ENCODE peak calls at places on chromosomes 6 and 20, in five cellular contexts. M, F, L, K and P are unnamed samples.

GRCh38 chr6:136405410-136406029 is 115.9 kb upstream of the BCLAF1 start:
- DNase-seq in M (no peak), F (no peak), L (no peak), K (peak), P (no peak)

GRCh38 chr20:49620364-49621240 is 52.7 kb upstream of the PTGIS start:
- DNase-seq in M (no peak), F (no peak), L (no peak), K (no peak), P (peak)

GRCh38 chr20:61584851-61585250 is 332.8 kb downstream of the CDH4 start:
- DNase-seq in M (no peak), F (no peak), L (no peak), K (no peak), P (no peak)

GRCh38 chr6:45545416-45545815 is 167.7 kb upstream of the SUPT3H start:
- DNase-seq in M (no peak), F (no peak), L (no peak), K (no peak), P (no peak)

GRCh38 chr20:50586531-50587232 is 76.5 kb downstream of the PTPN1 start:
- DNase-seq in M (no peak), F (no peak), L (no peak), K (no peak), P (no peak)

GRCh38 chr6:82878812-82879211 is 186.8 kb downstream of the UBE3D start:
- DNase-seq in M (no peak), F (no peak), L (no peak), K (peak), P (no peak)

GRCh38 chr6:152948150-152948768 is 34.6 kb downstream of the FBXO5 start:
- DNase-seq in M (peak), F (no peak), L (no peak), K (peak), P (peak)

GRCh38 chr6:140051521-140052455 is 677.3 kb upstream of the CITED2 start:
- DNase-seq in M (no peak), F (no peak), L (peak), K (peak), P (no peak)

GRCh38 chr6:56637640-56638039 is 5.0 kb downstream of the DST start:
- DNase-seq in M (peak), F (no peak), L (no peak), K (peak), P (peak)

GRCh38 chr6:36028088-36028886 is 679 bp downstream of the MAPK14 start:
- DNase-seq in M (peak), F (peak), L (no peak), K (no peak), P (peak)

GRCh38 chr6:47126647-47127339 is 84.7 kb upstream of the ADGRF1 start:
- DNase-seq in M (peak), F (peak), L (no peak), K (peak), P (no peak)

GRCh38 chr20:64033981-64034493 is 1.9 kb upstream of the C20orf204 start:
- DNase-seq in M (no peak), F (no peak), L (no peak), K (no peak), P (no peak)

GRCh38 chr6:5084787-5085637 is at the start of gene PPP1R3G:
- DNase-seq in M (no peak), F (peak), L (no peak), K (peak), P (peak)

GRCh38 chr20:59051666-59052065 is 9.1 kb upstream of the PRELID3B start:
- DNase-seq in M (no peak), F (no peak), L (no peak), K (no peak), P (no peak)

GRCh38 chr6:149318581-149319286 is 1.2 kb downstream of the TAB2 start:
- DNase-seq in M (peak), F (no peak), L (no peak), K (no peak), P (peak)

GRCh38 chr6:299050-299980 is 7.0 kb downstream of the DUSP22 start:
- DNase-seq in M (no peak), F (no peak), L (no peak), K (peak), P (no peak)

GRCh38 chr6:89564752-89565427 is 73.7 kb downstream of the LYRM2 start:
- DNase-seq in M (peak), F (no peak), L (no peak), K (no peak), P (no peak)

GRCh38 chr6:132780770-132781371 is 17.6 kb downstream of the SLC18B1 start:
- DNase-seq in M (peak), F (peak), L (no peak), K (peak), P (peak)

GRCh38 chr6:48117246-48117645 is 6.2 kb upstream of the PTCHD4 start:
- DNase-seq in M (no peak), F (no peak), L (no peak), K (no peak), P (no peak)

GRCh38 chr6:4567141-4567540 is 209.1 kb upstream of the CDYL start:
- DNase-seq in M (no peak), F (no peak), L (peak), K (peak), P (no peak)

GRCh38 chr6:108947114-108947854 is 99.1 kb downstream of the ARMC2 start:
- DNase-seq in M (no peak), F (no peak), L (peak), K (peak), P (no peak)

GRCh38 chr20:37276494-37277252 is 12.8 kb upstream of the MANBAL start:
- DNase-seq in M (peak), F (no peak), L (peak), K (peak), P (peak)

GRCh38 chr6:68633654-68634502 is 1.2 kb upstream of the ADGRB3 start:
- DNase-seq in M (no peak), F (no peak), L (no peak), K (no peak), P (no peak)

GRCh38 chr20:58169441-58169840 is 59.0 kb downstream of the ANKRD60 start:
- DNase-seq in M (no peak), F (no peak), L (peak), K (no peak), P (no peak)

DNA sequence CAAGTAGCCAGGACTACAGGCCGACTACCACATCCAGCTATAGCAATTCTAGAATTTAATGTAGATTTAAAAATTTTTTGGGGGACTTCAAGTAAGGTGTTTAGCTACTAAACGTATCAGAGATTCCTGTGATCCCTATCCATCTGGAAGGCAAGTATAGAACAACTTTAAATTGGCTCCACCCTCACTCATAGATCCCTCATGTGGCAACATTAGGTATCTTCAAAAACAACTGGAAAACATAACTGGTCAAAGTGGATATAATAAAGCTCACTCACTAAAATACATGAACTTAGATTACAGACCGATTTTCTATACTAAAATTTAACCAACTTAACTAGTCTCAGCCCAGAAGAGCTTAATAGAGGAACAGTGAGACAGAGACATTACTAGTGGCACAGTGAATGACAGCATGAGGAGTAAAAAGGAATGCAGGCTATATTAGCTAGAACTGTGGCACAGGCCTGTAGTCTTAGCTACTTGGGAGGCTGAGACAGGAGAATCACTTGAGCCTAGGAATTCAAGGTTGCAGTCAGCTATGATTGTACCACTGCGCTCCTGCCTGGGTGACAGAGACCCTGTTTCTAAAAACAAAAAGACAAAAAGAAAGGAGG is 14.7 kb downstream of the NUP153 start:
- DNase-seq in M (no peak), F (no peak), L (no peak), K (no peak), P (no peak)
- TF ChIP-seq CTCF in M (no peak), F (no peak), L (no peak), K (no peak), P (no peak)

DNA sequence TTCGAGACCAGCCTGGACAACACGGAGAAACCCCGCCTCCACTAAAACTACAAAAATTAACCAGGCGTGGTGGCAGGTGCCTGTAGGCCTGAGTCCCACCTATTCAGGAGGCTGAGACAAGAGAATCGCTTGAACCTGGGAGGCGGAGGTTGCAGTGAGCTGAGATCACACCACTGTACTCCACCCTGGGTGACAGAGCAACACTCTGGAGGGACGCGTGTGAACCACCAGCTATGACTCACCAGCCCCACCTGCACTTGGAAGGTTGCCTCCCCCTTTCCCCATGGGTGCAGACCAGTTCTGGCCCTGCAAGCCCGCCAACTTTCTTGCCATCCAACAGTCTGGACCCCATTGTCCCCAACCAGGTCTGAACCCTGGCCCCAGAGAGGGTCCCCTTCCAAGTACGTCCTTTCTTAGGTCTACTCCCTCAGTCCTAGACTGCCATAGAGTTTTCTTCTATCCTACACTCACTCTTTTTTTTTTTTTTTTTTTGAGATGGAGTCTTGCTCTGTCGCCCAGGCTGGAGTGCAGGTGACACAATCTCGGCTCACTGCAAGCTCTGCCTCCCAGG is 29.2 kb downstream of the ATP9A start:
- DNase-seq in M (no peak), F (no peak), L (no peak), K (no peak), P (no peak)
- H3K4me3 ChIP-seq in M (no peak), F (no peak), L (no peak), K (no peak), P (no peak)

GRCh38 chr20:62876826-62877728 is 15.5 kb upstream of the TCFL5 start:
- DNase-seq in M (no peak), F (peak), L (no peak), K (peak), P (no peak)
- TF ChIP-seq CTCF in M (no peak), F (no peak), L (no peak), K (no peak), P (no peak)

GRCh38 chr6:107398005-107398404 is 61.4 kb downstream of the PDSS2 start:
- DNase-seq in M (no peak), F (no peak), L (no peak), K (peak), P (no peak)
- H3K4me3 ChIP-seq in M (no peak), F (no peak), L (no peak), K (no peak), P (no peak)

GRCh38 chr6:79833264-79833663 is 114.1 kb downstream of the ELOVL4 start:
- DNase-seq in M (no peak), F (no peak), L (no peak), K (no peak), P (no peak)

GRCh38 chr6:79832723-79833122 is 114.6 kb downstream of the ELOVL4 start:
- DNase-seq in M (no peak), F (no peak), L (no peak), K (no peak), P (no peak)

GRCh38 chr6:79838851-79839250 is 108.5 kb downstream of the ELOVL4 start:
- DNase-seq in M (no peak), F (no peak), L (no peak), K (no peak), P (no peak)

GRCh38 chr6:79833806-79834205 is 113.5 kb downstream of the ELOVL4 start:
- DNase-seq in M (no peak), F (no peak), L (no peak), K (no peak), P (no peak)
- TF ChIP-seq CTCF in M (no peak), F (no peak), L (no peak), K (no peak), P (no peak)